ENCODE peak calls at places on chromosome 3, in five cellular contexts. V, S, M, U and R are unnamed samples. For H3K9me3, the result is how much of the 10 kb centered on the place peaks cover.

GRCh38 chr3:66489577-66489976 is 11.2 kb downstream of the LRIG1 start:
- DNase-seq in V (no peak), U (no peak), M (no peak), S (no peak), R (peak)

GRCh38 chr3:10173926-10174435 is 9.3 kb downstream of the IRAK2 start:
- DNase-seq in M (peak), S (no peak), U (no peak), V (no peak), R (no peak)

GRCh38 chr3:46705022-46705530 is 3.9 kb downstream of the TMIE start:
- DNase-seq in U (peak), S (peak), V (peak), M (peak), R (peak)

GRCh38 chr3:183817111-183817510 is 8.3 kb downstream of the MAP6D1 start:
- DNase-seq in S (no peak), M (no peak), V (no peak), U (no peak), R (no peak)

GRCh38 chr3:100089802-100090668 is 24.3 kb downstream of the FILIP1L start:
- DNase-seq in V (no peak), M (no peak), U (no peak), S (no peak), R (no peak)

GRCh38 chr3:185270956-185271332 is 17.1 kb upstream of the EHHADH start:
- DNase-seq in M (no peak), V (no peak), S (no peak), U (no peak), R (no peak)

GRCh38 chr3:17643691-17644090 is 98.7 kb downstream of the TBC1D5 start:
- DNase-seq in V (no peak), U (no peak), M (no peak), S (no peak), R (no peak)

GRCh38 chr3:159453036-159453435 is 535.6 kb upstream of the IL12A start:
- DNase-seq in S (no peak), M (no peak), V (no peak), U (no peak), R (no peak)

GRCh38 chr3:23664459-23664858 is 141.3 kb upstream of the UBE2E1 start:
- DNase-seq in U (no peak), V (no peak), M (no peak), S (no peak), R (no peak)

GRCh38 chr3:105367063-105367405 is 325 bp downstream of the ALCAM start:
- DNase-seq in M (peak), S (no peak), U (peak), V (peak), R (peak)

GRCh38 chr3:66598168-66598567 is 97.3 kb upstream of the LRIG1 start:
- DNase-seq in U (no peak), M (no peak), S (no peak), V (no peak), R (no peak)

GRCh38 chr3:13549513-13550256 is 760 bp downstream of the FBLN2 start:
- DNase-seq in M (no peak), U (no peak), S (no peak), V (peak), R (no peak)

GRCh38 chr3:25854635-25855034 is 64.7 kb downstream of the OXSM start:
- DNase-seq in V (no peak), S (no peak), U (no peak), M (no peak), R (no peak)

GRCh38 chr3:152073267-152073666 is 195.5 kb upstream of the MBNL1 start:
- DNase-seq in M (no peak), S (no peak), U (no peak), V (no peak), R (no peak)

GRCh38 chr3:25585361-25586166 is 79.1 kb downstream of the TOP2B start:
- DNase-seq in S (no peak), U (no peak), V (no peak), M (no peak), R (no peak)

GRCh38 chr3:126397610-126398422 is 3.1 kb downstream of the CFAP100 start:
- DNase-seq in V (no peak), S (no peak), M (no peak), U (peak), R (no peak)

GRCh38 chr3:127820871-127821853 is 1.2 kb downstream of the MGLL start:
- DNase-seq in M (no peak), V (no peak), S (no peak), U (no peak), R (no peak)

GRCh38 chr3:102374863-102375637 is 59.8 kb upstream of the ZPLD1 start:
- DNase-seq in M (no peak), S (no peak), U (no peak), V (no peak), R (peak)

GRCh38 chr3:122100591-122101491 is 45.7 kb downstream of the CD86 start:
- DNase-seq in M (no peak), U (no peak), S (no peak), V (no peak), R (peak)

GRCh38 chr3:123331006-123331405 is 117.9 kb downstream of the ADCY5 start:
- DNase-seq in M (peak), U (peak), S (no peak), V (no peak), R (no peak)

GRCh38 chr3:52831500-52832301 is 1.2 kb upstream of the ITIH4 start:
- DNase-seq in U (peak), V (no peak), M (peak), S (no peak), R (no peak)

GRCh38 chr3:177057768-177058167 is 139.5 kb downstream of the TBL1XR1 start:
- DNase-seq in V (peak), S (no peak), U (no peak), M (no peak), R (peak)

GRCh38 chr3:166829896-166830295 is 550.2 kb downstream of the ZBBX start:
- DNase-seq in S (no peak), U (no peak), V (no peak), M (no peak), R (no peak)

GRCh38 chr3:157063926-157064325 is 96.0 kb downstream of the CCNL1 start:
- DNase-seq in S (no peak), M (no peak), U (no peak), V (no peak), R (no peak)

GRCh38 chr3:58647661-58648141 is 18.9 kb downstream of the FAM3D start:
- DNase-seq in M (no peak), S (no peak), U (no peak), V (no peak), R (no peak)

GRCh38 chr3:165206454-165207266 is 10.5 kb upstream of the SLITRK3 start:
- DNase-seq in U (peak), M (peak), S (peak), V (no peak), R (peak)

GRCh38 chr3:38647217-38647970 is 2.1 kb downstream of the SCN5A start:
- DNase-seq in M (no peak), U (no peak), V (no peak), S (no peak), R (no peak)

GRCh38 chr3:9730747-9731205 is 759 bp upstream of the BRPF1 start:
- DNase-seq in M (no peak), U (peak), S (no peak), V (no peak), R (no peak)

GRCh38 chr3:139308156-139309017 is 35.4 kb upstream of the MRPS22 start:
- DNase-seq in U (no peak), S (no peak), M (no peak), V (no peak), R (no peak)

GRCh38 chr3:53236112-53236841 is 19.5 kb downstream of the TKT start:
- DNase-seq in V (no peak), S (no peak), M (peak), U (no peak), R (no peak)

GRCh38 chr3:126131881-126132750 is 48.2 kb upstream of the SLC41A3 start:
- DNase-seq in S (no peak), V (no peak), U (peak), M (no peak), R (no peak)

DNA sequence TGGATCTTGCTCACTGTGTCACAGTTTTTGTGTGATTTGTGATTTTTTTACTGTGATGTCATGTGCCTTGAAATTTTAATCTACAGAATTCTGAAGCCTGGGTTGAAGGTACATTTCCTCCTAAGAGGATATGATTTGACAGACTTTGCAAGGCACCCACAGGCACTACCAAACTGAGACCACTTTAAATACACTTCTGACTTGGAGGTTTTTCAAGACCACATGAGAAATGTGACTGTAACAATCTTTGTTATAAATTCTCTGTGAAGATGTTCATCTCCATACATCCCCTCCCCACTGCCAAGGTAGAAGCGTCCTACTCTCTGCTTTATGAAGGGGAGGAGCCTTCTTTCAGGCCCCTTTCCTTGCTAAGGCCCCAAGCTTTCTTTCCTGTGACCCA is 22.8 kb downstream of the UBXN7 start:
- DNase-seq in S (no peak), V (no peak), M (no peak), U (no peak), R (no peak)
- H3K9me3 ChIP-seq in S (under half), V (under half), M (under half), U (under half), R (under half)

DNA sequence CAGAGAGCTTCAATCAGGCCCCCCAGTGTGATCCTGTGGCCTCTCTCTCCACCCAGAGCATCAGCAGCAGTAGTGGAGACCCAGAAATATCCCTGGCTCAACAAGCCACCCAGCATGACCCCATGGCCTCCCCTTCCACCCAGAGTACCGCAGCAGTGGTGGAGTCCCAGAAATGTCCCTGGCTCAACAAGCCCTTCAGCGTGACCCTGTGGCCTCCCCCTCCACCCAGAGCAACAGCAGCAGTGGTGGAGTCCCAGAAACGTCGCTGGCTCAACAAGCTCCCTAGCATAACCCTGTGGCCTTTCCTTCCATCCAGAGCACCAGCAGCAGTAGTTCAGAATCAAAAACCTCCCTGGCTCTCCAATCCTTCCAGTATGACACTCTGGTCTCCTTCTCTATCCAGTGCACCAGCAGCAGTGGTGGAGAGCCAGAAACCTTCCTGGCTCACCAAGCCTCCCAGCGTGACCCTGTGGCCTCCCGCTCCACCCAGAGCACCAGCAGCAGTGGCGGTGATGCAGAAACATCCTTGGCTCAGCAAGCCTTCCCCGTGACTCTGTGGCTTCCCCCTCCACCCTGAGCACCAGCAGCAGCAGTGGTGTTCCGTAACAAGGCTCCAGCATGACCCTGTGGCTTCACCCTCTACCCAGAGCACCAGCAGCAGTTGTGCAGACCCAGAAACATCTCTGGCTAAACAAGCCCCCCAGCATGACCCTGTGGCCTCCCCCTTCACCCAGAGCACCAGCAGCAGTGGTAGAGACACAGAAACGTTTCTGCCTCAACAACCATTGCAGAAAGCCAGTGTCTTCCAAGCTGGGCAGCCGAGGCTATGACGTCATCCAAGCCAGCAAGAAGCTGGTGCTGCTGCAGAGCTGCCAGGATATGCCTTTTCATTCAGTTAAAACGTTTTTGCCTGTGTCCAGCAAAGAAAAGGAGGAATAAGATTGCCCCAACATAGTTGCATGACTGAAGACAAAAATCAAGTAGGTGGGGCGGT is 61.3 kb upstream of the TAMM41 start:
- DNase-seq in S (no peak), V (no peak), M (no peak), U (no peak), R (no peak)
- H3K4me3 ChIP-seq in S (no peak), V (no peak), M (no peak), U (no peak), R (no peak)

DNA sequence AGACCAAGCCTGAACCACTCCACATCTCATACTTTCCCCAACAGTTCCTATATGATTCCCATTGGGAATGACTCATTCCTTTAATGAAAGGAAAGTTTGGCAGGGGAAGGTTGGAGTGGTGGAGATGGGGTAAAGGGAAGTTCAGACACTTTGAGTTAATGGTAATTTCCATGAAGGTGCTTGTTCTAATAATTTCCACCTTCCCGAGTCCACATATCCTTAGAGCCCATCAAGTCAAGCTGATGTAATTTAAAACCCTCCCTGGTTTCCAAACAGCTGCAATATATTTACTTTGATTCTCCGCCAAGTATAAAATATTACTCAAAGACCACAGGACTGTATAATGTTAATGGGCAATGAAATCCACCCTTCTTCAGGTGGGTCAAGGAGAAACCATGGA is 95.0 kb upstream of the GALNT15 start:
- DNase-seq in M (no peak), U (no peak), V (no peak), S (no peak), R (no peak)
- H3K9me3 ChIP-seq in M (under half), U (under half), V (under half), S (under half), R (under half)

DNA sequence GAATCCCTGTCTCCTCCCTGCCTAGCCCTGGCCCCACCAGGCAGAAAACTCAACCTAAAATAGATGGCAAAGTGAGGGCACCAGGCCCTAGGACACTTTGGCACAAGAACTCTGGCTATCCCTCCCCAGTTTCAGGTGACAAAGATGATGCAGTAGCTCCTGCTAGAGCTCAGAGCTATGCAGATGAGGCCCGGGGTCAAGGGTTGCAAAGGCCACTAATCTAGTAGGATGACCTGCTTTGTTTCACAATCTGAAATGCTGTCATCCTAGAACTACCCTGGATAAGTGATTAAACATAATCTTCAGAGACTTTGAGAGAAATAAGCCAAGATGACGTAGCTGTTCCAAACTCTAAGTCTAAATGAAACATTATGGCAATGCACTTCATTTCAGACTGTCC is 24.0 kb upstream of the PIK3R4 start:
- DNase-seq in V (no peak), M (no peak), S (no peak), U (no peak), R (no peak)
- H3K4me3 ChIP-seq in V (no peak), M (no peak), S (no peak), U (no peak), R (no peak)

DNA sequence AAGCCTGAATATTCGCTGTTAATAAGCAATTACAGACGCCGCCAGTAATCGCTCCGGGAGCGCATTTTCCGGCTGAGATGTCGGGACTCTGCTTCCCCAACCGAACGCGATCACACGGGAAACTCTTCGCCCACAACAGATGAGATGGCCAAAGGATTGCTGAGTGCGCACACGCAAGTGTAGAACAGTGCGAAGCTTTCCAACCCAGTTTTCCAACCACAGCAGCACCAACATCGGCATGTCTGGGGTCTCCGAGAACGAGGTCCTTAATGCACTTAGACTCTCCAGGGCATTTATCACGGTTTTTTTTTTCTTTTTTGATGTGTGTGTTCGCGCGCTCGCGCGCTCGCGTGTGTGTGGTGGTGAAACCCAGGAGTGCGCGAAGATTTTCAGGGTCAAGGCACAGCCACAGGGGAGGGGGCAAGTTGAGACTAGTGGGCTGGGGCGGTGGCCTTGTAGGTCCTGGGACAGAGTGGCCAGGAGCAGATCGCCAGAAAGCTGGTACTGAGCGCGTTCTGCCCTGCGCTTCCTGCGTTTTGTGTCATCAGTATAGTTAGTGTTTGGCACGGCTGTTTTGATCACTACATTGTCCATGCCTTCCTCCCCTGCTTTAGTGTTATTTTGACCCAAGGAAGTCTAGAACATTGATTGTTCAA is 1.8 kb upstream of the EOMES start:
- DNase-seq in M (no peak), S (no peak), V (no peak), U (no peak), R (no peak)
- H3K9me3 ChIP-seq in M (under half), S (under half), V (under half), U (under half), R (under half)

DNA sequence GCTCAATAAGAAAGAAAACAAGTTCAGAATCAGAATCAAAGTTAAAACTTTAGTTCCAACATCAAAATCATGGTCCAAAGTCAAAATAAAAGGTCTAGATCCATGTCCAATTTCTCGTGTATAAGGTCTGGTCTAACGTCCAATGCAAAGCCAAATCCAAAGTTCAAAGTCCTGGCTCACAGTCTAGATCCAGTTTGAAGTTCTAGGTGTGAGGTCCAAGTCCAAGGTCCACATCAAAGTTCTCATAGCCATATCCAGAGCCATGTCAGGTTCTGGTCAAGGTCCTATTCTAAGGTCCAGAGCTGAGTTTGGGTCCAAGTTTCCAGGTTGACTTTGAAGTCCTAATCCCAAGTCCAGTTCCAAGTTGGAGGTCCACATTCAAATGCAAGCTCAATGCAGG is 40.7 kb upstream of the VIPR1 start:
- DNase-seq in S (no peak), V (no peak), M (no peak), U (no peak), R (no peak)
- H3K4me3 ChIP-seq in S (no peak), V (no peak), M (no peak), U (no peak), R (no peak)